ENCODE peak calls at places on chromosome 14, in eight cellular contexts. One of them, this sample, is unnamed.

GRCh38 chr14:74190910-74191575 is 48.2 kb upstream of the VSX2 start:
- DNase-seq in AG09309: no peak
- DNase-seq in HFFc6: no peak
- DNase-seq in K562: no peak
- DNase-seq in fibroblast of mammary gland: peak
- DNase-seq in natural killer cell: no peak
- DNase-seq in astrocyte of the spinal cord: no peak
- DNase-seq in sigmoid colon: no peak
- DNase-seq in this sample: no peak

GRCh38 chr14:91810699-91811098 is 56.6 kb downstream of the TC2N start:
- DNase-seq in AG09309: no peak
- DNase-seq in HFFc6: no peak
- DNase-seq in K562: no peak
- DNase-seq in fibroblast of mammary gland: no peak
- DNase-seq in natural killer cell: no peak
- DNase-seq in astrocyte of the spinal cord: no peak
- DNase-seq in sigmoid colon: no peak
- DNase-seq in this sample: no peak

GRCh38 chr14:70472253-70473159 is 20.5 kb downstream of the ADAM21 start:
- DNase-seq in AG09309: no peak
- DNase-seq in HFFc6: no peak
- DNase-seq in K562: no peak
- DNase-seq in fibroblast of mammary gland: no peak
- DNase-seq in natural killer cell: no peak
- DNase-seq in astrocyte of the spinal cord: no peak
- DNase-seq in sigmoid colon: no peak
- DNase-seq in this sample: no peak

GRCh38 chr14:89973234-89973823 is 17.6 kb downstream of the TDP1 start:
- DNase-seq in AG09309: peak
- DNase-seq in HFFc6: peak
- DNase-seq in K562: peak
- DNase-seq in fibroblast of mammary gland: peak
- DNase-seq in natural killer cell: peak
- DNase-seq in astrocyte of the spinal cord: peak
- DNase-seq in sigmoid colon: peak
- DNase-seq in this sample: peak

GRCh38 chr14:75826599-75826998 is 155.2 kb downstream of the TGFB3 start:
- DNase-seq in AG09309: no peak
- DNase-seq in HFFc6: no peak
- DNase-seq in K562: no peak
- DNase-seq in fibroblast of mammary gland: peak
- DNase-seq in natural killer cell: no peak
- DNase-seq in astrocyte of the spinal cord: no peak
- DNase-seq in sigmoid colon: no peak
- DNase-seq in this sample: no peak

GRCh38 chr14:98704441-98704840 is 567.6 kb downstream of the BCL11B start:
- DNase-seq in AG09309: no peak
- DNase-seq in HFFc6: no peak
- DNase-seq in K562: no peak
- DNase-seq in fibroblast of mammary gland: no peak
- DNase-seq in natural killer cell: peak
- DNase-seq in astrocyte of the spinal cord: no peak
- DNase-seq in sigmoid colon: no peak
- DNase-seq in this sample: no peak

GRCh38 chr14:74616996-74617700 is 5.1 kb upstream of the LTBP2 start:
- DNase-seq in AG09309: no peak
- DNase-seq in HFFc6: no peak
- DNase-seq in K562: no peak
- DNase-seq in fibroblast of mammary gland: peak
- DNase-seq in natural killer cell: no peak
- DNase-seq in astrocyte of the spinal cord: peak
- DNase-seq in sigmoid colon: no peak
- DNase-seq in this sample: no peak

GRCh38 chr14:23569443-23570151 is 2.0 kb upstream of the AP1G2 start:
- DNase-seq in AG09309: no peak
- DNase-seq in HFFc6: peak
- DNase-seq in K562: no peak
- DNase-seq in fibroblast of mammary gland: no peak
- DNase-seq in natural killer cell: no peak
- DNase-seq in astrocyte of the spinal cord: no peak
- DNase-seq in sigmoid colon: peak
- DNase-seq in this sample: no peak

GRCh38 chr14:96634481-96634880 is 132.3 kb downstream of the PAPOLA start:
- DNase-seq in AG09309: no peak
- DNase-seq in HFFc6: no peak
- DNase-seq in K562: no peak
- DNase-seq in fibroblast of mammary gland: no peak
- DNase-seq in natural killer cell: no peak
- DNase-seq in astrocyte of the spinal cord: no peak
- DNase-seq in sigmoid colon: no peak
- DNase-seq in this sample: no peak

GRCh38 chr14:104185916-104186495 is 47.6 kb downstream of the KIF26A start:
- DNase-seq in AG09309: no peak
- DNase-seq in HFFc6: no peak
- DNase-seq in K562: no peak
- DNase-seq in fibroblast of mammary gland: no peak
- DNase-seq in natural killer cell: no peak
- DNase-seq in astrocyte of the spinal cord: no peak
- DNase-seq in sigmoid colon: no peak
- DNase-seq in this sample: no peak

GRCh38 chr14:67633451-67634154 is 13.9 kb downstream of the ARG2 start:
- DNase-seq in AG09309: no peak
- DNase-seq in HFFc6: no peak
- DNase-seq in K562: no peak
- DNase-seq in fibroblast of mammary gland: no peak
- DNase-seq in natural killer cell: no peak
- DNase-seq in astrocyte of the spinal cord: no peak
- DNase-seq in sigmoid colon: no peak
- DNase-seq in this sample: no peak

GRCh38 chr14:100547633-100548294 is 39.5 kb downstream of the BEGAIN start:
- DNase-seq in AG09309: no peak
- DNase-seq in HFFc6: peak
- DNase-seq in K562: no peak
- DNase-seq in fibroblast of mammary gland: no peak
- DNase-seq in natural killer cell: no peak
- DNase-seq in astrocyte of the spinal cord: peak
- DNase-seq in sigmoid colon: peak
- DNase-seq in this sample: no peak

GRCh38 chr14:53663709-53664108 is 292.9 kb downstream of the BMP4 start:
- DNase-seq in AG09309: no peak
- DNase-seq in HFFc6: peak
- DNase-seq in K562: no peak
- DNase-seq in fibroblast of mammary gland: peak
- DNase-seq in natural killer cell: no peak
- DNase-seq in astrocyte of the spinal cord: peak
- DNase-seq in sigmoid colon: peak
- DNase-seq in this sample: peak
- TF ChIP-seq CTCF in AG09309: peak
- TF ChIP-seq CTCF in HFFc6: peak
- TF ChIP-seq CTCF in K562: no peak
- TF ChIP-seq CTCF in fibroblast of mammary gland: peak
- TF ChIP-seq CTCF in natural killer cell: no peak
- TF ChIP-seq CTCF in astrocyte of the spinal cord: peak
- TF ChIP-seq CTCF in sigmoid colon: no peak
- TF ChIP-seq CTCF in this sample: peak

DNA sequence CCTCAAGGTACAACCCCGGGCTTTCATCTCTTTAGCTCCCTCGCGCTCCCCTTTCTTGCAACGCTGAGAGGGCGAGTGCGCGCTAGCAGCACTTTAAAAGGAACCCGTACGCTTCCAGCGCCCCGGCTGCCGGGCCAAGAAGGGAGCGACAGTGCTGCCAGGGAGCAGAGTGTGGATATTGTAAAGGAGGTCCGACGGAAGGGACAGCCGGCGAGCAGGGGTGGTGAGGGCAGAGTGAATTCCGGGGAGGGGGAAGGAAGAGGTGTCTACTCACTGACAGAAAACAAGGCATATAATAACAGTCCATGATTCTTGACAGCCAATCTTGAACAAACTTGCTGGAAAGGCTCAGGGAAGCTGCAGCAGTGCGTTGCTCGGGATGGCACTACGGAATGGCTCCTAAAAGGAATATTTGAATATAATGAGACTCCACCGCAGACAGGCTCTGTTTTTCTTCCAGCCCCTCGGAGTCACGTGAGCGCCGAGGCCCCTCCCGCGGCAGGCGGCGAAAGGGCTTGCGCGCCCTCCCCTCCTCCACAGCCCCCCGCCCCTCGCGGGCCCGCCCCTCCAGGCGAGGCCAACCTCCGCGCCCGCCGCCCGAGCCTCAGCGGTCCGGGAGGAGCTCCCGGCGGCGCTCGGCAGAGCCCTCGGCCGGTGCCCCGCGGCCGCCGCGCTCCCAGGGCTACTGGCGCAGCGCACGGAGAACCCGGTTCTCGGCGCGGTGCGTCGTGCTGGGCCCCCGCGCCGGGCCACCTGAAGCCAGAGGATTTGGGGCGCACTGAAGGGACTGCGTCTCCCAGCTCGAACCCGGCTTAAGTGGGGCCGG is 3.4 kb downstream of the BMP4 start:
- DNase-seq in AG09309: peak
- DNase-seq in HFFc6: peak
- DNase-seq in K562: peak
- DNase-seq in fibroblast of mammary gland: peak
- DNase-seq in natural killer cell: no peak
- DNase-seq in astrocyte of the spinal cord: peak
- DNase-seq in sigmoid colon: peak
- DNase-seq in this sample: peak
- TF ChIP-seq CTCF in AG09309: no peak
- TF ChIP-seq CTCF in HFFc6: no peak
- TF ChIP-seq CTCF in K562: no peak
- TF ChIP-seq CTCF in fibroblast of mammary gland: no peak
- TF ChIP-seq CTCF in natural killer cell: no peak
- TF ChIP-seq CTCF in astrocyte of the spinal cord: no peak
- TF ChIP-seq CTCF in sigmoid colon: no peak
- TF ChIP-seq CTCF in this sample: no peak

GRCh38 chr14:64628940-64629403 is 75.3 kb upstream of the PLEKHG3 start:
- DNase-seq in AG09309: peak
- DNase-seq in HFFc6: peak
- DNase-seq in K562: no peak
- DNase-seq in fibroblast of mammary gland: peak
- DNase-seq in natural killer cell: no peak
- DNase-seq in astrocyte of the spinal cord: peak
- DNase-seq in sigmoid colon: peak
- DNase-seq in this sample: no peak
- TF ChIP-seq CTCF in AG09309: no peak
- TF ChIP-seq CTCF in HFFc6: no peak
- TF ChIP-seq CTCF in K562: no peak
- TF ChIP-seq CTCF in fibroblast of mammary gland: no peak
- TF ChIP-seq CTCF in natural killer cell: no peak
- TF ChIP-seq CTCF in astrocyte of the spinal cord: no peak
- TF ChIP-seq CTCF in sigmoid colon: no peak
- TF ChIP-seq CTCF in this sample: no peak

GRCh38 chr14:102138935-102139247 is 806 bp upstream of the WDR20 start:
- DNase-seq in AG09309: no peak
- DNase-seq in HFFc6: no peak
- DNase-seq in K562: no peak
- DNase-seq in fibroblast of mammary gland: no peak
- DNase-seq in natural killer cell: no peak
- DNase-seq in astrocyte of the spinal cord: no peak
- DNase-seq in sigmoid colon: no peak
- DNase-seq in this sample: no peak

GRCh38 chr14:102140027-102140749 is 491 bp downstream of the WDR20 start:
- DNase-seq in AG09309: no peak
- DNase-seq in HFFc6: peak
- DNase-seq in K562: no peak
- DNase-seq in fibroblast of mammary gland: no peak
- DNase-seq in natural killer cell: peak
- DNase-seq in astrocyte of the spinal cord: peak
- DNase-seq in sigmoid colon: peak
- DNase-seq in this sample: peak

GRCh38 chr14:102141797-102142196 is 2.1 kb downstream of the WDR20 start:
- DNase-seq in AG09309: no peak
- DNase-seq in HFFc6: no peak
- DNase-seq in K562: no peak
- DNase-seq in fibroblast of mammary gland: no peak
- DNase-seq in natural killer cell: no peak
- DNase-seq in astrocyte of the spinal cord: no peak
- DNase-seq in sigmoid colon: no peak
- DNase-seq in this sample: no peak

GRCh38 chr14:102139248-102140026 is at the start of gene WDR20:
- DNase-seq in AG09309: peak
- DNase-seq in HFFc6: peak
- DNase-seq in K562: peak
- DNase-seq in fibroblast of mammary gland: peak
- DNase-seq in natural killer cell: peak
- DNase-seq in astrocyte of the spinal cord: peak
- DNase-seq in sigmoid colon: peak
- DNase-seq in this sample: peak

GRCh38 chr14:102140750-102141145 is 1.1 kb downstream of the WDR20 start:
- DNase-seq in AG09309: no peak
- DNase-seq in HFFc6: no peak
- DNase-seq in K562: peak
- DNase-seq in fibroblast of mammary gland: no peak
- DNase-seq in natural killer cell: no peak
- DNase-seq in astrocyte of the spinal cord: peak
- DNase-seq in sigmoid colon: no peak
- DNase-seq in this sample: no peak
- TF ChIP-seq CTCF in AG09309: no peak
- TF ChIP-seq CTCF in HFFc6: no peak
- TF ChIP-seq CTCF in K562: no peak
- TF ChIP-seq CTCF in fibroblast of mammary gland: no peak
- TF ChIP-seq CTCF in natural killer cell: no peak
- TF ChIP-seq CTCF in astrocyte of the spinal cord: no peak
- TF ChIP-seq CTCF in sigmoid colon: no peak
- TF ChIP-seq CTCF in this sample: no peak

GRCh38 chr14:54642950-54643695 is 76.2 kb downstream of the SAMD4A start:
- DNase-seq in AG09309: no peak
- DNase-seq in HFFc6: no peak
- DNase-seq in K562: peak
- DNase-seq in fibroblast of mammary gland: peak
- DNase-seq in natural killer cell: no peak
- DNase-seq in astrocyte of the spinal cord: peak
- DNase-seq in sigmoid colon: no peak
- DNase-seq in this sample: no peak
- TF ChIP-seq CTCF in AG09309: peak
- TF ChIP-seq CTCF in HFFc6: peak
- TF ChIP-seq CTCF in K562: no peak
- TF ChIP-seq CTCF in fibroblast of mammary gland: peak
- TF ChIP-seq CTCF in natural killer cell: peak
- TF ChIP-seq CTCF in astrocyte of the spinal cord: peak
- TF ChIP-seq CTCF in sigmoid colon: no peak
- TF ChIP-seq CTCF in this sample: no peak